ENCODE peak calls at places on chromosomes 13 and 19, in ten cellular contexts. P is breast epithelium, R is cardiac muscle cell, E is PC-3, N is heart right ventricle, X is adrenal gland, Z is Panc1, G is SK-N-SH, D is GM23338, F is mammary epithelial cell. T is an unnamed sample.
A peak's percentile ranks its signal among the peaks of the same experiment; 100 is the strongest.

GRCh38 chr19:49684251-49684982 is 5.0 kb upstream of the ADM5 start:
- DNase-seq in P (no peak), R (peak; percentile 34), E (peak; percentile 35), N (no peak), X (no peak), Z (no peak), G (peak; percentile 68), D (peak; percentile 75), F (no peak), T (no peak)

GRCh38 chr19:1421958-1422305 is 14.5 kb downstream of the DAZAP1 start:
- DNase-seq in P (no peak), R (no peak), E (no peak), N (no peak), X (no peak), Z (no peak), G (no peak), D (no peak), F (no peak), T (no peak)

GRCh38 chr19:36093146-36093662 is 17.7 kb upstream of the OVOL3 start:
- DNase-seq in P (no peak), R (no peak), E (no peak), N (no peak), X (no peak), Z (no peak), G (no peak), D (no peak), F (no peak), T (no peak)

GRCh38 chr19:17385878-17386611 is 8.0 kb downstream of the CCDC194 start:
- DNase-seq in P (peak; percentile 59), R (peak; percentile 68), E (peak; percentile 62), N (peak; percentile 67), X (peak; percentile 68), Z (no peak), G (peak; percentile 88), D (peak; percentile 92), F (no peak), T (peak; percentile 66)

GRCh38 chr19:14434543-14435319 is 1.6 kb downstream of the PKN1 start:
- DNase-seq in P (no peak), R (no peak), E (peak; percentile 78), N (peak; percentile 78), X (peak; percentile 91), Z (no peak), G (peak; percentile 79), D (no peak), F (peak; percentile 63), T (peak; percentile 70)

GRCh38 chr13:23945612-23946011 is 48.3 kb upstream of the C1QTNF9B start:
- DNase-seq in P (no peak), R (no peak), E (no peak), N (no peak), X (no peak), Z (no peak), G (peak; percentile 11), D (no peak), F (no peak), T (no peak)

GRCh38 chr19:46487178-46487801 is 8.4 kb downstream of the PNMA8B start:
- DNase-seq in P (no peak), R (no peak), E (no peak), N (no peak), X (no peak), Z (no peak), G (no peak), D (peak; percentile 53), F (no peak), T (no peak)

GRCh38 chr13:97884707-97885468 is 68.6 kb upstream of the IPO5 start:
- DNase-seq in P (no peak), R (no peak), E (no peak), N (no peak), X (no peak), Z (no peak), G (no peak), D (no peak), F (no peak), T (no peak)

GRCh38 chr13:43377149-43377548 is 353.8 kb downstream of the DNAJC15 start:
- DNase-seq in P (no peak), R (no peak), E (no peak), N (no peak), X (no peak), Z (no peak), G (no peak), D (no peak), F (no peak), T (no peak)

GRCh38 chr13:99471231-99472202 is 29.8 kb upstream of the TM9SF2 start:
- DNase-seq in P (no peak), R (no peak), E (peak; percentile 65), N (no peak), X (no peak), Z (no peak), G (no peak), D (no peak), F (peak; percentile 32), T (no peak)

GRCh38 chr13:114148521-114148855 is 16.1 kb upstream of the RASA3 start:
- DNase-seq in P (no peak), R (no peak), E (no peak), N (no peak), X (no peak), Z (no peak), G (peak; percentile 16), D (no peak), F (no peak), T (no peak)

GRCh38 chr13:109454167-109454917 is 332.0 kb downstream of the IRS2 start:
- DNase-seq in P (no peak), R (no peak), E (no peak), N (no peak), X (no peak), Z (no peak), G (no peak), D (no peak), F (no peak), T (no peak)

GRCh38 chr13:35866801-35867200 is 264.4 kb downstream of the DCLK1 start:
- DNase-seq in P (no peak), R (no peak), E (no peak), N (peak; percentile 62), X (no peak), Z (no peak), G (no peak), D (no peak), F (no peak), T (no peak)

GRCh38 chr13:30787747-30788535 is 52.6 kb downstream of the ALOX5AP start:
- DNase-seq in P (no peak), R (no peak), E (no peak), N (no peak), X (no peak), Z (no peak), G (no peak), D (no peak), F (no peak), T (no peak)

GRCh38 chr19:30132312-30133075 is 190.5 kb downstream of the URI1 start:
- DNase-seq in P (no peak), R (no peak), E (no peak), N (no peak), X (no peak), Z (no peak), G (no peak), D (peak; percentile 36), F (no peak), T (no peak)

GRCh38 chr13:33509642-33510229 is 224.2 kb upstream of the STARD13 start:
- DNase-seq in P (no peak), R (no peak), E (peak; percentile 23), N (peak; percentile 62), X (peak; percentile 62), Z (no peak), G (no peak), D (no peak), F (no peak), T (no peak)

DNA sequence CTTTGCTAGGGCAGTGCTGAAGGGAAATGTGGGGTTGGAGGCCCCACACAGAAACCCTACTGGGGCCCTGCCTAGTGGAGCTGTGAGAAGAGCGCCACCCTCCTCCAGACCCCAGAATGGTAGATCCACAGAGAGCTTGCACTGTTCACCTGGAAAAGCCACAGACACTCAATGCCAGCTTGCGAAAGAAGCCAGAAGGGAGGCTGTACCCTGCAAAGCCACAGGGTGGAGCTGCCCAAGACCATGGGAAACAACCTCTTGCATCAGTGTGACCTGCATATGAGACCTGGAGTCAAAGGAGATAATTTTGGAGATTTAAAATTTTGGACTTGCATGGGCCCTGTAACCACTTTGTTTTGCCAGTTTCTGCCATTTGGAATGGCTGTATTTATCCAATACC is 615.4 kb upstream of the MIR17HG start:
- DNase-seq in P (no peak), R (no peak), E (peak; percentile 44), N (no peak), X (peak; percentile 13), Z (no peak), G (no peak), D (peak; percentile 57), F (peak; percentile 9), T (no peak)
- TF ChIP-seq CTCF in P (no peak), R (no peak), E (no peak), N (no peak), X (peak; percentile 3), Z (peak; percentile 9), G (peak; percentile 18), D (peak; percentile 57), F (no peak), T (no peak)

DNA sequence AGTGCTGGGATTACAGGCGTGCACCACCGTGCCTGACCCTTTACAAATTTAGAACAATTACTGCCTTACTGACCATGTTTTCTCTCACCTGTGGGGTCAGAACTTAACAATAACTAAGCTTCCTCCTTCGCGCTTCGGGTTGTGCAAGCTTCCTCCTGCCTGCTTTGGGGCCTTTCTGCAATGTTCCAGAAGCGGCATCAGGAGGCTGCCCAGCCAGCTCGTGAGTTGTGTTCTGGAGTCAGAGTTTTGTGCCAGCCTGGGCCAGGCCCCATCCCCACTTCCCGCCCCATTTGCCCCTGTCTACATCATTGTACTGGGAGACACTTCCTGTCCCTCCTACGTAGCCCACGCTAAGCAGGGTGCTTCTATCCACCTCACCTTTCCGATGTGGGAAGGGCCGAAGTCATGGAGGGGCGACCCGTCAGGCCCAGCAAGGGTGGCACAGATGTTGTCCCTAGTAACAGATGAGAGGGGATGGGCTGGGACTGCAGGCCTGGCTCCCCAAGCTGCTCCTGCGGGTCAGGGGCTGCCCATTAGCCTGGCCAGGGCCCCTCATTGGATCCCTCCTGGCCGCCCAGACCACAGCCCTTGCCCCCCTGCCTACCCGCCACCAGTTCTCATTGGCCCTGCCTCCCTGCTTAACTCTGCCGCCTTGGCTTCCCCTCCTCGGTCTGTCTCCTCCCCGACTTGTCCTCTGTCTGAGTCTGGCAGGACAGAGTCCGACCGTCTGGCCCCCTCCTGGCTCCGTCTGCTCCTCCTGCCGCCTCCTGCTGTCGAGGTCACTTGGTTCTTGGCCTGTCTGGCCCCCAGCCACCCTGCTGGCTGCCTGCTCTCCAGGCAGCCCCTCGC is 13.5 kb downstream of the UHRF1 start:
- DNase-seq in P (no peak), R (no peak), E (no peak), N (no peak), X (no peak), Z (no peak), G (no peak), D (no peak), F (no peak), T (no peak)
- H3K27ac ChIP-seq in P (no peak overlapping the region), R (peak overlapping the region; percentile 17), E (no peak overlapping the region), N (no peak overlapping the region), X (no peak overlapping the region), Z (no peak overlapping the region), G (no peak overlapping the region), D (no peak overlapping the region), F (no peak overlapping the region), T (peak overlapping the region; percentile 11)

GRCh38 chr13:103188688-103189326 is 122.6 kb upstream of the SLC10A2 start:
- DNase-seq in P (no peak), R (peak; percentile 48), E (peak; percentile 48), N (no peak), X (no peak), Z (no peak), G (peak; percentile 23), D (peak; percentile 57), F (peak; percentile 23), T (peak; percentile 45)
- TF ChIP-seq CTCF in P (peak; percentile 17), R (peak; percentile 62), E (peak; percentile 72), N (peak; percentile 64), X (peak; percentile 45), Z (peak; percentile 27), G (peak; percentile 52), D (peak; percentile 81), F (peak; percentile 58), T (peak; percentile 64)

GRCh38 chr19:34229721-34230120 is 24.6 kb upstream of the GARRE1 start:
- DNase-seq in P (no peak), R (no peak), E (no peak), N (no peak), X (no peak), Z (no peak), G (no peak), D (no peak), F (no peak), T (no peak)
- H3K27ac ChIP-seq in P (no peak overlapping the region), R (no peak overlapping the region), E (no peak overlapping the region), N (no peak overlapping the region), X (no peak overlapping the region), Z (no peak overlapping the region), G (no peak overlapping the region), D (no peak overlapping the region), F (no peak overlapping the region), T (no peak overlapping the region)

T was measured in RWPE1.